ENCODE peak calls at places on chromosomes 2 and 18, in nine cellular contexts. One of them, this sample, is unnamed.

GRCh38 chr2:69358914-69359313 is 28.1 kb downstream of the GFPT1 start:
- DNase-seq in epithelial cell of esophagus: no peak
- DNase-seq in omental fat pad: no peak
- DNase-seq in tibial nerve: no peak
- DNase-seq in NB4: no peak
- DNase-seq in neural progenitor cell: no peak
- DNase-seq in nephron progenitor cell: no peak
- DNase-seq in GM12864: no peak
- DNase-seq in lower leg skin: no peak
- DNase-seq in this sample: no peak

GRCh38 chr18:13823707-13824395 is at the start of gene MC5R:
- DNase-seq in omental fat pad: peak; percentile 43
- DNase-seq in neural progenitor cell: peak; percentile 88
- DNase-seq in tibial nerve: peak; percentile 26
- DNase-seq in lower leg skin: no peak
- DNase-seq in NB4: peak; percentile 68
- DNase-seq in nephron progenitor cell: peak; percentile 86
- DNase-seq in GM12864: no peak
- DNase-seq in epithelial cell of esophagus: peak; percentile 53
- DNase-seq in this sample: peak; percentile 94

GRCh38 chr2:41710944-41711343 is 336.9 kb upstream of the PKDCC start:
- DNase-seq in NB4: no peak
- DNase-seq in lower leg skin: no peak
- DNase-seq in epithelial cell of esophagus: peak; percentile 74
- DNase-seq in nephron progenitor cell: no peak
- DNase-seq in neural progenitor cell: no peak
- DNase-seq in tibial nerve: no peak
- DNase-seq in omental fat pad: no peak
- DNase-seq in GM12864: no peak
- DNase-seq in this sample: no peak

GRCh38 chr2:178870703-178871102 is 63.5 kb upstream of the TTN start:
- DNase-seq in omental fat pad: no peak
- DNase-seq in tibial nerve: no peak
- DNase-seq in epithelial cell of esophagus: peak; percentile 73
- DNase-seq in NB4: peak; percentile 17
- DNase-seq in lower leg skin: no peak
- DNase-seq in GM12864: no peak
- DNase-seq in neural progenitor cell: no peak
- DNase-seq in nephron progenitor cell: no peak
- DNase-seq in this sample: no peak

GRCh38 chr2:43791035-43791434 is 17.2 kb downstream of the DYNC2LI1 start:
- DNase-seq in NB4: no peak
- DNase-seq in lower leg skin: no peak
- DNase-seq in omental fat pad: no peak
- DNase-seq in epithelial cell of esophagus: no peak
- DNase-seq in neural progenitor cell: no peak
- DNase-seq in GM12864: no peak
- DNase-seq in nephron progenitor cell: no peak
- DNase-seq in tibial nerve: no peak
- DNase-seq in this sample: no peak

GRCh38 chr2:214215107-214215506 is 195.7 kb upstream of the VWC2L start:
- DNase-seq in lower leg skin: no peak
- DNase-seq in omental fat pad: no peak
- DNase-seq in neural progenitor cell: no peak
- DNase-seq in NB4: no peak
- DNase-seq in GM12864: no peak
- DNase-seq in epithelial cell of esophagus: peak; percentile 63
- DNase-seq in tibial nerve: no peak
- DNase-seq in nephron progenitor cell: no peak
- DNase-seq in this sample: no peak

GRCh38 chr2:39938035-39938835 is 159.2 kb upstream of the THUMPD2 start:
- DNase-seq in NB4: no peak
- DNase-seq in nephron progenitor cell: no peak
- DNase-seq in epithelial cell of esophagus: peak; percentile 52
- DNase-seq in lower leg skin: no peak
- DNase-seq in GM12864: no peak
- DNase-seq in neural progenitor cell: no peak
- DNase-seq in tibial nerve: no peak
- DNase-seq in omental fat pad: no peak
- DNase-seq in this sample: no peak

GRCh38 chr2:144259332-144259731 is 260.6 kb downstream of the ZEB2 start:
- DNase-seq in NB4: no peak
- DNase-seq in GM12864: no peak
- DNase-seq in nephron progenitor cell: no peak
- DNase-seq in neural progenitor cell: no peak
- DNase-seq in lower leg skin: no peak
- DNase-seq in tibial nerve: no peak
- DNase-seq in omental fat pad: no peak
- DNase-seq in epithelial cell of esophagus: no peak
- DNase-seq in this sample: no peak

GRCh38 chr2:239150125-239151011 is 250.5 kb downstream of the HDAC4 start:
- DNase-seq in omental fat pad: peak; percentile 19
- DNase-seq in neural progenitor cell: no peak
- DNase-seq in NB4: no peak
- DNase-seq in lower leg skin: no peak
- DNase-seq in nephron progenitor cell: peak; percentile 0
- DNase-seq in tibial nerve: no peak
- DNase-seq in epithelial cell of esophagus: no peak
- DNase-seq in GM12864: peak; percentile 21
- DNase-seq in this sample: no peak

DNA sequence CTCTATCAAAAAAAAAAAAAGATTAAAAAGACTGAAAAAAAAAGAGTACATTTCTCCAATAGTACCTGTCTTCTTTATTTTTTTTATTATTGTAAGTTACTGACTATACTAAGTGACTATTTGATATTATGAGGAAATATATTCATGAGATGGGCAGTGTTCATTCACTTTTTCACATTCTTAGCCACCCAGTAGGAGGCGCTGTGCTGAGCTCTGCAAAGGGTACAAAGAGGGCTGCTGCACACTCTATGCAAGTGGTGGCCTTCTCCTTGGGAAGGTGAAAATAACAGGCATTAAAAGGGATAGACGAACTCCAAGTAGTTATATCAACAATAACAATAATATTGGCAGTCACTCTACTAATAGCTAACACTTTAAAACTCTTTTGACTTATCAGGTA is 1034.9 kb upstream of the FANCL start:
- DNase-seq in tibial nerve: no peak
- DNase-seq in epithelial cell of esophagus: no peak
- DNase-seq in omental fat pad: no peak
- DNase-seq in lower leg skin: no peak
- DNase-seq in neural progenitor cell: peak; percentile 46
- DNase-seq in GM12864: no peak
- DNase-seq in NB4: peak; percentile 17
- DNase-seq in nephron progenitor cell: peak; percentile 5
- DNase-seq in this sample: no peak
- TF ChIP-seq CTCF in tibial nerve: no peak
- TF ChIP-seq CTCF in epithelial cell of esophagus: no peak
- TF ChIP-seq CTCF in omental fat pad: no peak
- TF ChIP-seq CTCF in lower leg skin: no peak
- TF ChIP-seq CTCF in neural progenitor cell: peak; percentile 75
- TF ChIP-seq CTCF in GM12864: peak; percentile 67
- TF ChIP-seq CTCF in NB4: peak; percentile 50
- TF ChIP-seq CTCF in nephron progenitor cell: peak; percentile 42
- TF ChIP-seq CTCF in this sample: peak; percentile 14

DNA sequence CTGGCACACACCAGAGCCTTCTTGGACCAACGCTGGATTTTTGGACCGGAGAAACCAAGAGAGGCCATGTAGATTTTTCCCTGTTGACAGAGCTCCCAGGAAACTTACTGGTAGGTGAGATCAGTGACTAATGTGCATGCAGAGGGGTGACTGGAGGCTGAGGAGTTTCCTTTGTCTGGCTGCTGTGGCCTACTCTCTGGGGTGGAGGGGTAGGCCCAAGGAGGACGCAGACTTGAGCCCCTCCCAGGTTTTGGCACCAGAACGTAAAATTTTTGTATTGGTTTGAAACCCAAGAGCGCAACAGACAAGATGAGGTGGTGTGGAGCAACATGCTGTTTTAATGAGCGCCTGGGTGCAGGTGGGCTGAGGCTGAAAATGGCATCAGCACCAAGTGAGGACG is 59.2 kb downstream of the KYNU start:
- DNase-seq in GM12864: no peak
- DNase-seq in epithelial cell of esophagus: no peak
- DNase-seq in tibial nerve: no peak
- DNase-seq in NB4: no peak
- DNase-seq in nephron progenitor cell: no peak
- DNase-seq in lower leg skin: no peak
- DNase-seq in neural progenitor cell: no peak
- DNase-seq in omental fat pad: no peak
- DNase-seq in this sample: no peak
- TF ChIP-seq CTCF in GM12864: no peak
- TF ChIP-seq CTCF in epithelial cell of esophagus: no peak
- TF ChIP-seq CTCF in tibial nerve: no peak
- TF ChIP-seq CTCF in NB4: no peak
- TF ChIP-seq CTCF in nephron progenitor cell: no peak
- TF ChIP-seq CTCF in lower leg skin: no peak
- TF ChIP-seq CTCF in neural progenitor cell: no peak
- TF ChIP-seq CTCF in omental fat pad: no peak
- TF ChIP-seq CTCF in this sample: no peak

GRCh38 chr2:10260130-10260529 is 42.6 kb upstream of the HPCAL1 start:
- DNase-seq in epithelial cell of esophagus: no peak
- DNase-seq in tibial nerve: no peak
- DNase-seq in omental fat pad: no peak
- DNase-seq in NB4: no peak
- DNase-seq in GM12864: no peak
- DNase-seq in neural progenitor cell: no peak
- DNase-seq in nephron progenitor cell: no peak
- DNase-seq in lower leg skin: no peak
- DNase-seq in this sample: no peak
- TF ChIP-seq CTCF in epithelial cell of esophagus: no peak
- TF ChIP-seq CTCF in tibial nerve: no peak
- TF ChIP-seq CTCF in omental fat pad: no peak
- TF ChIP-seq CTCF in NB4: no peak
- TF ChIP-seq CTCF in GM12864: no peak
- TF ChIP-seq CTCF in neural progenitor cell: no peak
- TF ChIP-seq CTCF in nephron progenitor cell: no peak
- TF ChIP-seq CTCF in lower leg skin: no peak
- TF ChIP-seq CTCF in this sample: no peak

GRCh38 chr2:232367591-232368233 is 10.8 kb upstream of the ALPP start:
- DNase-seq in neural progenitor cell: peak; percentile 55
- DNase-seq in nephron progenitor cell: peak; percentile 41
- DNase-seq in tibial nerve: no peak
- DNase-seq in NB4: peak; percentile 48
- DNase-seq in GM12864: no peak
- DNase-seq in lower leg skin: no peak
- DNase-seq in epithelial cell of esophagus: no peak
- DNase-seq in omental fat pad: no peak
- DNase-seq in this sample: no peak
- TF ChIP-seq CTCF in neural progenitor cell: peak; percentile 47
- TF ChIP-seq CTCF in nephron progenitor cell: peak; percentile 20
- TF ChIP-seq CTCF in tibial nerve: no peak
- TF ChIP-seq CTCF in NB4: peak; percentile 28
- TF ChIP-seq CTCF in GM12864: peak; percentile 45
- TF ChIP-seq CTCF in lower leg skin: no peak
- TF ChIP-seq CTCF in epithelial cell of esophagus: no peak
- TF ChIP-seq CTCF in omental fat pad: no peak
- TF ChIP-seq CTCF in this sample: peak; percentile 23

GRCh38 chr2:146412625-146413024 is 1432.2 kb upstream of the ACVR2A start:
- DNase-seq in tibial nerve: no peak
- DNase-seq in neural progenitor cell: no peak
- DNase-seq in nephron progenitor cell: no peak
- DNase-seq in NB4: peak; percentile 46
- DNase-seq in omental fat pad: no peak
- DNase-seq in GM12864: no peak
- DNase-seq in lower leg skin: no peak
- DNase-seq in epithelial cell of esophagus: no peak
- DNase-seq in this sample: no peak
- TF ChIP-seq CTCF in tibial nerve: no peak
- TF ChIP-seq CTCF in neural progenitor cell: peak; percentile 23
- TF ChIP-seq CTCF in nephron progenitor cell: no peak
- TF ChIP-seq CTCF in NB4: peak; percentile 45
- TF ChIP-seq CTCF in omental fat pad: no peak
- TF ChIP-seq CTCF in GM12864: peak; percentile 37
- TF ChIP-seq CTCF in lower leg skin: no peak
- TF ChIP-seq CTCF in epithelial cell of esophagus: no peak
- TF ChIP-seq CTCF in this sample: no peak

GRCh38 chr2:1538663-1539062 is 125.4 kb downstream of the TPO start:
- DNase-seq in neural progenitor cell: peak; percentile 72
- DNase-seq in omental fat pad: no peak
- DNase-seq in NB4: peak; percentile 56
- DNase-seq in nephron progenitor cell: no peak
- DNase-seq in lower leg skin: no peak
- DNase-seq in GM12864: no peak
- DNase-seq in epithelial cell of esophagus: peak; percentile 12
- DNase-seq in tibial nerve: no peak
- DNase-seq in this sample: no peak
- TF ChIP-seq CTCF in neural progenitor cell: peak; percentile 59
- TF ChIP-seq CTCF in omental fat pad: no peak
- TF ChIP-seq CTCF in NB4: peak; percentile 55
- TF ChIP-seq CTCF in nephron progenitor cell: peak; percentile 46
- TF ChIP-seq CTCF in lower leg skin: no peak
- TF ChIP-seq CTCF in GM12864: peak; percentile 29
- TF ChIP-seq CTCF in epithelial cell of esophagus: peak; percentile 25
- TF ChIP-seq CTCF in tibial nerve: no peak
- TF ChIP-seq CTCF in this sample: no peak

GRCh38 chr2:77954931-77955330 is 432.8 kb upstream of the LRRTM4 start:
- DNase-seq in NB4: no peak
- DNase-seq in lower leg skin: no peak
- DNase-seq in tibial nerve: no peak
- DNase-seq in epithelial cell of esophagus: no peak
- DNase-seq in nephron progenitor cell: no peak
- DNase-seq in GM12864: no peak
- DNase-seq in omental fat pad: no peak
- DNase-seq in neural progenitor cell: no peak
- DNase-seq in this sample: no peak
- TF ChIP-seq CTCF in NB4: peak; percentile 33
- TF ChIP-seq CTCF in lower leg skin: no peak
- TF ChIP-seq CTCF in tibial nerve: no peak
- TF ChIP-seq CTCF in epithelial cell of esophagus: no peak
- TF ChIP-seq CTCF in nephron progenitor cell: no peak
- TF ChIP-seq CTCF in GM12864: peak; percentile 18
- TF ChIP-seq CTCF in omental fat pad: no peak
- TF ChIP-seq CTCF in neural progenitor cell: peak; percentile 41
- TF ChIP-seq CTCF in this sample: no peak

This sample was measured in GM13976.